ENCODE peak calls at places on chromosomes 7 and 10, in four cellular contexts. G, J, U and F are unnamed samples.

GRCh38 chr7:98439484-98439883 is 38.6 kb upstream of the BAIAP2L1 start:
- DNase-seq in G (no peak), J (no peak), U (no peak), F (no peak)

GRCh38 chr7:146665023-146665422 is 548.4 kb downstream of the CNTNAP2 start:
- DNase-seq in G (no peak), J (no peak), U (no peak), F (no peak)

GRCh38 chr7:135114622-135115021 is 33.2 kb upstream of the TMEM140 start:
- DNase-seq in G (no peak), J (no peak), U (no peak), F (no peak)

GRCh38 chr7:495326-495725 is 24.3 kb downstream of the PDGFA start:
- DNase-seq in G (no peak), J (no peak), U (no peak), F (no peak)

GRCh38 chr7:19754521-19755116 is 18.8 kb downstream of the TMEM196 start:
- DNase-seq in G (no peak), J (no peak), U (no peak), F (no peak)

GRCh38 chr10:9299966-9300365 is 1245.5 kb downstream of the GATA3 start:
- DNase-seq in G (no peak), J (no peak), U (no peak), F (no peak)

GRCh38 chr7:11294965-11295364 is 321.3 kb downstream of the PHF14 start:
- DNase-seq in G (no peak), J (no peak), U (no peak), F (no peak)

GRCh38 chr10:126479280-126479679 is 91.0 kb upstream of the ADAM12 start:
- DNase-seq in G (no peak), J (no peak), U (no peak), F (no peak)

GRCh38 chr10:78290131-78290750 is 256.6 kb downstream of the RPS24 start:
- DNase-seq in G (no peak), J (no peak), U (no peak), F (no peak)

GRCh38 chr10:4677296-4678021 is 148.5 kb upstream of the AKR1E2 start:
- DNase-seq in G (no peak), J (no peak), U (no peak), F (no peak)

GRCh38 chr7:44277851-44278250 is 47.5 kb downstream of the CAMK2B start:
- DNase-seq in G (no peak), J (no peak), U (no peak), F (no peak)

GRCh38 chr7:35802649-35803048 is 1.8 kb downstream of the SEPTIN7 start:
- DNase-seq in G (no peak), J (peak), U (no peak), F (no peak)

GRCh38 chr10:43667736-43668371 is 19.2 kb upstream of the ZNF32 start:
- DNase-seq in G (no peak), J (no peak), U (no peak), F (no peak)

GRCh38 chr10:103637855-103638561 is 144.5 kb downstream of the NEURL1 start:
- DNase-seq in G (no peak), J (no peak), U (no peak), F (peak)

GRCh38 chr10:62451606-62451965 is 77.4 kb downstream of the ZNF365 start:
- DNase-seq in G (no peak), J (no peak), U (no peak), F (no peak)

GRCh38 chr10:133100706-133101463 is 13.2 kb downstream of the ADGRA1 start:
- DNase-seq in G (no peak), J (peak), U (no peak), F (no peak)

GRCh38 chr7:101226686-101227085 is 8.7 kb downstream of the ZNHIT1 start:
- DNase-seq in G (no peak), J (no peak), U (no peak), F (no peak)

GRCh38 chr10:71272122-71272771 is 46.8 kb upstream of the SLC29A3 start:
- DNase-seq in G (no peak), J (no peak), U (no peak), F (no peak)

GRCh38 chr10:47104786-47105385 is 193.7 kb downstream of the PTPN20 start:
- DNase-seq in G (no peak), J (peak), U (no peak), F (no peak)

GRCh38 chr10:43076876-43077420 is at the start of gene RET:
- DNase-seq in G (no peak), J (no peak), U (peak), F (no peak)

GRCh38 chr7:91343420-91343819 is 79.2 kb downstream of the FZD1 start:
- DNase-seq in G (no peak), J (no peak), U (no peak), F (no peak)

GRCh38 chr10:95443636-95444035 is 117.5 kb downstream of the SORBS1 start:
- DNase-seq in G (no peak), J (no peak), U (no peak), F (no peak)

GRCh38 chr10:96321822-96322221 is 17.6 kb downstream of the DNTT start:
- DNase-seq in G (no peak), J (no peak), U (no peak), F (no peak)

GRCh38 chr10:125194814-125195213 is 34.5 kb upstream of the CTBP2 start:
- DNase-seq in G (no peak), J (no peak), U (no peak), F (no peak)

GRCh38 chr7:149753370-149754233 is 19.8 kb downstream of the ZNF467 start:
- DNase-seq in G (no peak), J (no peak), U (peak), F (no peak)

GRCh38 chr7:2611401-2611800 is 20.4 kb upstream of the TTYH3 start:
- DNase-seq in G (no peak), J (no peak), U (no peak), F (no peak)

GRCh38 chr7:53431901-53432300 is 396.5 kb downstream of the POM121L12 start:
- DNase-seq in G (no peak), J (no peak), U (no peak), F (no peak)

GRCh38 chr7:77940647-77941046 is 142.1 kb downstream of the PHTF2 start:
- DNase-seq in G (no peak), J (peak), U (peak), F (peak)

GRCh38 chr10:118472961-118473675 is 122.3 kb downstream of the PRLHR start:
- DNase-seq in G (no peak), J (no peak), U (no peak), F (no peak)

GRCh38 chr10:102918817-102919236 is 733 bp downstream of the CNNM2 start:
- DNase-seq in G (no peak), J (peak), U (no peak), F (no peak)

GRCh38 chr7:131538791-131539179 is 17.6 kb downstream of the PODXL start:
- DNase-seq in G (no peak), J (no peak), U (no peak), F (no peak)

GRCh38 chr7:32224276-32224675 is 154.1 kb upstream of the PDE1C start:
- DNase-seq in G (no peak), J (no peak), U (no peak), F (no peak)

DNA sequence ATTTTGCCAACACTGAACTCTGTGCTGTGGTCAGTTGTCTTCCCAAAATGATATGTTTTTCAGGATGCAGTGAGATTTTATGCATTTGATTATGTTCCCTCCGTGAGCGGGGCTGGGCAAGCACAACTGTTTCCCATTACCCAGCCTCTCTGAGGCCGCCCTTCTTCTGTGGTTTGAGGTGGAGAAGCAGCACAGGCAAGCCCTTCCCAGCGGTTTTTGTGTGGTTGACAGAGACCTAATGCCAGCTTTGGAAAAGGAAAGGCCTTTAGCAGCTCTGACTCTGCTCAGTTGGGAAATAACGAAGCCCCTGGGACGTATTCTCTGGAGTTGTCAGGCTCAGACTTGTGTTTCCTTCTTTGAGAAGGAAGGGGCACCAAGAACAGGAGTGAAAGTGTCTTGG is 20.7 kb upstream of the PDCD4 start:
- DNase-seq in G (no peak), J (peak), U (no peak), F (no peak)
- TF ChIP-seq CTCF in G (no peak), J (no peak), U (no peak), F (no peak)

GRCh38 chr10:83869898-83870297 is 269.4 kb upstream of the GHITM start:
- DNase-seq in G (no peak), J (no peak), U (no peak), F (no peak)

DNA sequence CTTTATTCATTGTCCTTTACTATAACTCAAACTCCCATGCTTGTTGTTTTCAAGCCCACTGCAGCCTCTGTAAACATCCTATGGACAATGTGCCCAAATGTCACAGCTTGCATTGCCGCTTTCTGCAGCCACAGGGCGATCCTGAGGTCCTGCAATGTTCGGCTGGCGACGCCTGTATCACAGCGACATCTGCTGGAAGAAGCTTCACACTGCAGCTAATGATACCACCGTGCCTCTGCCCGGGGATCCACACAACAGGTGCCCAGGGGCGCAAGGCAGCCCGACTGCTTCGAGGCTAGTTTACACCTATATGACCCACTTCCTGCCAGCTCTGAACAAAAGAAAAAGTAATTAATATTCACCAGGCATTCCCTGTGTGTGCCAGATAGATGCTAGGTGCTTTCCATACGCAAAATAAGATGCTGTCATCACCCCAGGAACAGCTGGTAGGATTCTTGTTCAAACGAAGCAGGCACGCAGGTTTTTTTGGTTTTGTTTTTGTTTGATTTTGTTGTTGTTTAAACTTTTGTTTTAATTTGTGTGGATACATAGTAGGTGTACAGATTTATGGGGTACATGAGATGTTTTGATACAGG is 267.7 kb upstream of the GHITM start:
- DNase-seq in G (no peak), J (peak), U (peak), F (no peak)
- TF ChIP-seq CTCF in G (peak), J (peak), U (peak), F (peak)

GRCh38 chr10:97888641-97889262 is 39.1 kb downstream of the GOLGA7B start:
- DNase-seq in G (no peak), J (peak), U (no peak), F (peak)
- TF ChIP-seq CTCF in G (no peak), J (no peak), U (no peak), F (no peak)

GRCh38 chr10:106278385-106278784 is 886.1 kb downstream of the SORCS1 start:
- DNase-seq in G (no peak), J (no peak), U (no peak), F (no peak)
- TF ChIP-seq CTCF in G (peak), J (no peak), U (no peak), F (no peak)